ENCODE peak calls at places on chromosomes 3 and 15, in four cellular contexts. T is HepG2, L is SK-N-SH, S is neuronal stem cell. U is an unnamed sample.

GRCh38 chr15:100687532-100688215 is 85.3 kb downstream of the ASB7 start:
- DNase-seq in T (no peak), L (no peak), S (no peak), U (peak; percentile 90)

GRCh38 chr3:10006048-10006761 is 19.6 kb upstream of the EMC3 start:
- DNase-seq in T (peak; percentile 43), L (no peak), S (no peak), U (no peak)

GRCh38 chr3:16412192-16412808 is 101.2 kb downstream of the RFTN1 start:
- DNase-seq in T (no peak), S (no peak), L (no peak), U (no peak)

GRCh38 chr3:172078721-172079120 is 39.3 kb downstream of the FNDC3B start:
- DNase-seq in T (no peak), L (no peak), S (no peak), U (no peak)

GRCh38 chr3:140167600-140168281 is 232.8 kb downstream of the CLSTN2 start:
- DNase-seq in S (no peak), T (no peak), L (no peak), U (no peak)

GRCh38 chr15:19987389-19988048 is 554.1 kb downstream of the GOLGA6L6 start:
- DNase-seq in L (peak; percentile 56), T (peak; percentile 15), S (no peak), U (peak; percentile 53)

GRCh38 chr15:80967451-80967850 is 22.2 kb downstream of the MESD start:
- DNase-seq in S (peak; percentile 33), T (peak; percentile 28), L (no peak), U (peak; percentile 73)

GRCh38 chr15:32828507-32829186 is 110.8 kb downstream of the GREM1 start:
- DNase-seq in T (no peak), S (no peak), L (no peak), U (no peak)

GRCh38 chr3:139327231-139327630 is 16.6 kb upstream of the MRPS22 start:
- DNase-seq in L (no peak), T (no peak), S (no peak), U (no peak)

GRCh38 chr3:134132961-134133360 is 103.2 kb upstream of the SLCO2A1 start:
- DNase-seq in L (no peak), S (no peak), T (no peak), U (no peak)

GRCh38 chr3:127606086-127606805 is 8.0 kb downstream of the MCM2 start:
- DNase-seq in L (no peak), T (no peak), S (no peak), U (no peak)

GRCh38 chr3:123281406-123281805 is 79.7 kb downstream of the SEC22A start:
- DNase-seq in L (no peak), T (no peak), S (no peak), U (no peak)
- H3K4me2 ChIP-seq in L (no peak overlapping the region), T (no peak overlapping the region), S (no peak overlapping the region), U (no peak overlapping the region)

GRCh38 chr3:14227866-14228265 is 49.2 kb downstream of the LSM3 start:
- DNase-seq in L (no peak), S (no peak), T (no peak), U (peak; percentile 96)
- H3K4me1 ChIP-seq in L (peaks cover 10% of the 10 kb centered on the region), S (no peaks in the 10 kb centered on the region), T (peaks cover 27% of the 10 kb centered on the region), U (peaks cover 90% of the 10 kb centered on the region)

GRCh38 chr3:53495518-53496501 is 1.4 kb downstream of the CACNA1D start:
- DNase-seq in L (peak; percentile 65), S (no peak), T (no peak), U (no peak)

GRCh38 chr3:53493618-53493996 is 804 bp upstream of the CACNA1D start:
- DNase-seq in T (no peak), S (no peak), L (no peak), U (no peak)

GRCh38 chr3:53493997-53494791 is at the start of gene CACNA1D:
- DNase-seq in S (no peak), T (no peak), L (peak; percentile 89), U (no peak)

GRCh38 chr3:53496984-53497383 is 2.6 kb downstream of the CACNA1D start:
- DNase-seq in S (no peak), L (no peak), T (no peak), U (no peak)

DNA sequence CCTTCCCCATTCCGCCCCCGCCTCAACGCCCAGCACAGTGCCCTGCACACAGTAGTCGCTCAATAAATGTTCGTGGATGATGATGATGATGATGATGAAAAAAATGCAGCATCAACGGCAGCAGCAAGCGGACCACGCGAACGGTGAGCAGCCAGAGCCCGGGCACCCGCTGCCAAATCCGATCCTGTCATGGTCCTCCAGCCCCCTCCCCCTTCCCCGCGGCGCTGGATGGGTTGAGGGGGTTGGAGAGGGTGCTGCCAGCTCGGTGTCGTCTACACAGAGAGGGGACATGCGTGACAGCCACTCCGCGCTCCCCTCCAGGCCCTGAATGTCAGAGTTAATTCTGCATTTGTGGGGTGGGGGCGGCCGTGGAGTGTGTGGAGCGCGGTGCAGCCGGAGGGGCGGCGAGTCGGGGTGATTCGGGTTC is 693 bp downstream of the CACNA1D start:
- DNase-seq in T (no peak), L (peak; percentile 73), S (no peak), U (no peak)
- H3K4me2 ChIP-seq in T (peak overlapping the region; percentile 51), L (peak overlapping the region; percentile 66), S (peak overlapping the region; percentile 96), U (no peak overlapping the region)

DNA sequence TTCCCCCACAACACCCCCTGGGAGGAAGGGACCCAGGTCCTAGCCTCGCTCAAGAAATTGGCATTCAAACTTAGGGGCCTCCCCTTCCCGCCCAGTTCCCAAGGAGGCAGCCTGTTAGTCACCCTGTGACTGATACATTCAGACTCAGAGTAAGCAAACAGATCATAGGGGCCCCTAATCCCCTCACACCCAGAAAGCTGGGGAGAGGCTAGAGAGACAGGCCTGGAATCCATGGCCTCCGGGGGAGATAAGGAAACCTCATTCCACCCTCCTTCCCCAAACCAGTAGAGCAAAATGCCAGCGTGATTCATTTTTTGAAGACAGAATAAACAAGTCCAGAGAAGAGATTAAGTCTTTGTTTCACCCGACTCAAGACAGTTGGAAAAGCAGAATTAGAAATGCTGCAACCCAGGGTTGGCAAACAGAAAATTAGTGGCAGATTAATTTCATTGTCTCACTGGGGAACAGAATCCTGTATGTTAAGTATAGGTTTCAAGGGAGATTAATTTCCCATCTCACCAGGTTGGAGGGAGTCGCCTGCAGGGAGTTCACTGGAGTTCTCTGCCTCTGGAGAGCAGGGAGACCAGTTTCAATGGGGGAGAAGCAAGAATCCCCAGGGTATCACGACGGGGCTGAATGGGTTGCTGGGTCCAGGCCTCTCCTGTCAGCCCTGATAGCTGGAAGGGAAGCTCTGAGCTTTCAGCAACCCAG is 268.3 kb downstream of the UACA start:
- DNase-seq in L (peak; percentile 54), S (no peak), T (peak; percentile 43), U (peak; percentile 94)
- H3K4me1 ChIP-seq in L (peaks cover 44% of the 10 kb centered on the region), S (peaks cover 14% of the 10 kb centered on the region), T (peaks cover 15% of the 10 kb centered on the region), U (peaks cover 62% of the 10 kb centered on the region)

GRCh38 chr3:177665122-177665808 is 468.0 kb upstream of the TBL1XR1 start:
- DNase-seq in L (no peak), T (no peak), S (no peak), U (no peak)
- H3K4me2 ChIP-seq in L (no peak overlapping the region), T (peak overlapping the region; percentile 24), S (no peak overlapping the region), U (no peak overlapping the region)

GRCh38 chr15:75104804-75105557 is 81.6 kb downstream of the PPCDC start:
- DNase-seq in T (peak; percentile 77), S (no peak), L (no peak), U (peak; percentile 87)

GRCh38 chr15:75109731-75110130 is 86.3 kb downstream of the PPCDC start:
- DNase-seq in T (no peak), S (no peak), L (no peak), U (no peak)

GRCh38 chr15:75109021-75109690 is 85.8 kb downstream of the PPCDC start:
- DNase-seq in T (no peak), S (no peak), L (no peak), U (no peak)

GRCh38 chr15:75107905-75108838 is 84.8 kb downstream of the PPCDC start:
- DNase-seq in S (no peak), T (peak; percentile 27), L (no peak), U (peak; percentile 85)

DNA sequence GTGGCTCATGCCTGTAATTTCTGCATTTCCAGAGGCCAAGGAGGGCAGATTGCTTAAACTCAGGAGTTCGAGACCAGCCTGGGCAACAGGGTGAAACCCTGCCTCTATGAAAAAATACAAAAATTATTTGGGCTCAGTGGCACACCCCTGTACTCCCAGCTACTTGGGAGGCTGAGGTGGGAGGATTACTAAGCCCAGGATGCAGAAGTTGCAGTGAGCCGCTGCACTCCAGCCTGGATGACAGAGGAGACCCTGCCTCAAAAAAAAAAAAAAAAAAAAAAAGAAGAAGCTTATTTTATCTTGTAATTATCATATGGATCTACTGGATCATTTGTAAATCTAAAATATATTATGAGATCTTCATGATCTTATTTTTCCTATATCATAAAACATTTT is 84.1 kb downstream of the PPCDC start:
- DNase-seq in L (no peak), T (no peak), S (no peak), U (no peak)
- H3K4me1 ChIP-seq in L (no peaks in the 10 kb centered on the region), T (peaks cover 48% of the 10 kb centered on the region), S (peaks cover 8% of the 10 kb centered on the region), U (peaks cover 85% of the 10 kb centered on the region)

U was measured in PC-9.